ENCODE peak calls at places on chromosomes 16 and 17, in seven cellular contexts. X is sigmoid colon; T is nephron progenitor cell; S is CD4-positive, alpha-beta T cell; Y is type B pancreatic cell; B is HFF-Myc; H is WTC11. W is an unnamed sample.

GRCh38 chr16:79261461-79261860 is 339.1 kb downstream of the MAF start:
- DNase-seq in X (no peak), B (no peak), H (peak; percentile 73), Y (no peak), T (peak; percentile 61), S (no peak), W (peak; percentile 68)

GRCh38 chr16:9049241-9049640 is 42.2 kb upstream of the HAPSTR1 start:
- DNase-seq in S (no peak), B (no peak), Y (no peak), H (no peak), T (no peak), X (no peak), W (no peak)

GRCh38 chr17:57424777-57425188 is 168.5 kb downstream of the MSI2 start:
- DNase-seq in B (peak; percentile 58), T (peak; percentile 26), S (no peak), Y (no peak), X (no peak), H (no peak), W (peak; percentile 40)

GRCh38 chr16:65414284-65414984 is 292.6 kb upstream of the CDH11 start:
- DNase-seq in H (no peak), B (peak; percentile 88), T (no peak), S (no peak), X (no peak), Y (no peak), W (no peak)

GRCh38 chr16:57150682-57151330 is 35.0 kb downstream of the PSME3IP1 start:
- DNase-seq in T (no peak), Y (no peak), S (no peak), X (peak; percentile 47), B (no peak), H (no peak), W (no peak)

GRCh38 chr17:48047113-48047740 is 932 bp upstream of the NFE2L1 start:
- DNase-seq in Y (no peak), T (no peak), B (no peak), H (no peak), S (no peak), X (peak; percentile 41), W (no peak)

GRCh38 chr16:86490859-86491642 is 19.3 kb upstream of the FOXF1 start:
- DNase-seq in X (peak; percentile 81), S (no peak), T (no peak), H (no peak), B (peak; percentile 81), Y (no peak), W (no peak)

GRCh38 chr17:43403846-43404245 is 5.1 kb downstream of the ARL4D start:
- DNase-seq in H (no peak), S (no peak), Y (no peak), T (no peak), X (no peak), B (no peak), W (no peak)

GRCh38 chr17:15180121-15180561 is 85.0 kb downstream of the PMP22 start:
- DNase-seq in T (no peak), H (peak; percentile 21), Y (no peak), B (no peak), S (no peak), X (no peak), W (no peak)

GRCh38 chr17:1153795-1154546 is 25.8 kb downstream of the ABR start:
- DNase-seq in B (no peak), Y (no peak), H (peak; percentile 75), X (peak; percentile 83), T (peak; percentile 41), S (no peak), W (no peak)

GRCh38 chr17:57601328-57601727 is 143.8 kb downstream of the CCDC182 start:
- DNase-seq in T (no peak), B (no peak), S (no peak), H (no peak), Y (no peak), X (no peak), W (no peak)

GRCh38 chr17:50634123-50634914 is at the start of gene ABCC3:
- DNase-seq in S (no peak), B (no peak), Y (no peak), T (peak; percentile 62), X (no peak), H (peak; percentile 37), W (no peak)

GRCh38 chr17:39653662-39654331 is 11.4 kb upstream of the TCAP start:
- DNase-seq in H (peak; percentile 93), X (no peak), T (peak; percentile 73), S (peak; percentile 77), B (no peak), Y (no peak), W (peak; percentile 83)

GRCh38 chr17:81241648-81242420 is 2.7 kb downstream of the NDUFAF8 start:
- DNase-seq in T (peak; percentile 84), H (peak; percentile 87), S (peak; percentile 53), X (no peak), B (no peak), Y (no peak), W (peak; percentile 83)

GRCh38 chr17:33642002-33642401 is 348.9 kb upstream of the ASIC2 start:
- DNase-seq in H (no peak), Y (no peak), T (no peak), X (no peak), S (no peak), B (no peak), W (no peak)
- TF ChIP-seq CTCF in H (no peak), Y (no peak), T (no peak), X (no peak), S (no peak), B (no peak), W (peak; percentile 12)

DNA sequence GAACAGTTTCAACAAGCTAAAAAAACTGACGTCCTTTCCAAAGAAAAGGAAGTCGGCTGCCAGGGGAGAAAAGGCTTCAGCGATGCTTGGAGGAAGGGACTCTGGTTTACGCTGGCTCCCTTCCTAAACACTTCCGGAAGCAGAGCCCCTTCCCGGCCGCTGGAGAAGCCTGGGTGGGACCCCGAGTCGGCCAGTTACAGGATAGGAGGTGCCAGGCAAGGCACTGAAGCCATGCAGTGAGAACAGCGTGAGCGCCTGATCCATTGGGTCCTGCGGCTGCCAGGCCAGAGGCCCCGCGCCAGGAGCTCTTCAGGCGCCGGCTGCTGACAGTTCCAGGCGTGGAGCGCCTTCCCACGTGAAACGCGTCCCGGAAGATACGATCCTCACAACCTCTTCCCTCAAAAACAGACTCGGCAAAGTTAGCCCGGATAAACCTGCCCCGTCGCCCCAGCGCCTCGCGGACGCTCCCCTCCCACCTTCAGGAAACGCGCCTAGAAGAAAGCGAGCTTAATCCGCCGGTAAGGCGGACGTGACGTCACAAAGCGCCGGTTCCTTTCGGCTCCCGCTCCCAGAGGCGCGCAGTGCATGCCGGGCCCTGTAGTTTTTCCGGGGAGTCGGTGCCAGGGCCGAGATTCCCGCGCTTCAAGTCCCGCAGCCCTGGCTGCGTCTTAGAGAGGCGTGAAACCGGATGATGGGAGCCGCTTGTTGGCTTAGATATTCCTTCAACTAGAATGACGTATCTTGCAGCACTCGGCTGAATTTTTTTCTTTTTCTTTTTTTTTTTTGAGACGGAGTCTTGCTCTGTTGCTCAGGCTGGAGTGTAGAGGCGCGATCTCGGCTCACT is at the start of gene ADAT1:
- DNase-seq in B (peak; percentile 90), Y (peak; percentile 97), X (peak; percentile 99), S (peak; percentile 94), H (peak; percentile 98), T (peak; percentile 97), W (peak; percentile 97)
- TF ChIP-seq CTCF in B (no peak), Y (no peak), X (no peak), S (no peak), H (no peak), T (no peak), W (no peak)

GRCh38 chr17:4501295-4501949 is 2.7 kb downstream of the SPNS2 start:
- DNase-seq in B (no peak), X (no peak), S (no peak), Y (no peak), T (no peak), H (no peak), W (peak; percentile 58)

GRCh38 chr17:4499431-4500187 is 928 bp downstream of the SPNS2 start:
- DNase-seq in T (peak; percentile 56), X (no peak), B (no peak), H (peak; percentile 44), Y (no peak), S (no peak), W (peak; percentile 44)

GRCh38 chr17:4500188-4500565 is 1.5 kb downstream of the SPNS2 start:
- DNase-seq in S (no peak), X (no peak), Y (no peak), T (no peak), H (no peak), B (no peak), W (no peak)

GRCh38 chr17:4497101-4497824 is 1.4 kb upstream of the SPNS2 start:
- DNase-seq in T (no peak), Y (no peak), H (no peak), B (no peak), X (no peak), S (no peak), W (no peak)

DNA sequence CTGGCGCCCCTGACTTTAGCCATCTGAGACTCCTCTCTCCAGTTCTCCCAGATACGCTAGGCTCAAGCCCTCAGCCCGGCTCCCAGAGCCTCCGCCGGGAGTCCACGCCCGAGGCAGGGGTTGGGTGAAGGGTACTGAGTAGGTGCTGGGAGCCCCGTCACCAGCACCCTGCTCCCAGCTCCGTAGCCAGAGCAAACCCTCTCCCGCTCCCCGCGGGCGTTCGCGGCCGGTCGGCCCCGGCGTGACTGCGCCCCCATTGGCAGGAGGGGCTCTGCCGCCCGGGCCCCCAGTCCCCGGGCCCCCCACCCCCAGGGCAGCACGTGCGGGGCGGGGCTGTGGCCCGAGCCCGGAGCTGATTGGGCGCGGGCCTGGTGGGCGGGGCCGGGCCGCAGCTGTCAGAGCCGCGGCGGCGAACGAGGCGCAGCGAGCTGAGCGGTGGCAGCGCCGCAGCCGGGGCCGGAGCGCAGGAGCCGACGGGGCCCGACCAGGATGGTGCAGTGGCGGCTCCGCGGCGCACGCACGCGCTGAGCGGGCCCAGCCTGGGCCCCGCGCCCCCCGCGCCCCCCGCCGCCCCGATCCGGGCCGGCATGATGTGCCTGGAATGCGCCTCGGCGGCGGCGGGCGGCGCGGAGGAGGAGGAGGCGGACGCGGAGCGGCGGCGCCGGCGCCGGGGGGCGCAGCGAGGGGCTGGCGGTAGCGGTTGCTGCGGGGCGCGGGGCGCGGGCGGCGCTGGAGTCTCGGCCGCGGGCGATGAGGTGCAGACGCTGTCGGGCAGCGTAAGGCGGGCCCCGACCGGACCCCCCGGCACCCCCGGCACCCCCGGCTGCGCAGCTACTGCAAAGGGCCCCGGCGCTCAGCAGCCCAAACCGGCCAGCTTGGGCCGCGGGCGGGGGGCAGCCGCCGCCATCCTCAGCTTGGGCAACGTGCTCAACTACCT is at the start of gene SPNS2:
- DNase-seq in T (peak; percentile 80), H (peak; percentile 77), B (no peak), X (no peak), Y (no peak), S (peak; percentile 24), W (peak; percentile 73)
- TF ChIP-seq CTCF in T (no peak), H (no peak), B (no peak), X (no peak), Y (no peak), S (no peak), W (no peak)

DNA sequence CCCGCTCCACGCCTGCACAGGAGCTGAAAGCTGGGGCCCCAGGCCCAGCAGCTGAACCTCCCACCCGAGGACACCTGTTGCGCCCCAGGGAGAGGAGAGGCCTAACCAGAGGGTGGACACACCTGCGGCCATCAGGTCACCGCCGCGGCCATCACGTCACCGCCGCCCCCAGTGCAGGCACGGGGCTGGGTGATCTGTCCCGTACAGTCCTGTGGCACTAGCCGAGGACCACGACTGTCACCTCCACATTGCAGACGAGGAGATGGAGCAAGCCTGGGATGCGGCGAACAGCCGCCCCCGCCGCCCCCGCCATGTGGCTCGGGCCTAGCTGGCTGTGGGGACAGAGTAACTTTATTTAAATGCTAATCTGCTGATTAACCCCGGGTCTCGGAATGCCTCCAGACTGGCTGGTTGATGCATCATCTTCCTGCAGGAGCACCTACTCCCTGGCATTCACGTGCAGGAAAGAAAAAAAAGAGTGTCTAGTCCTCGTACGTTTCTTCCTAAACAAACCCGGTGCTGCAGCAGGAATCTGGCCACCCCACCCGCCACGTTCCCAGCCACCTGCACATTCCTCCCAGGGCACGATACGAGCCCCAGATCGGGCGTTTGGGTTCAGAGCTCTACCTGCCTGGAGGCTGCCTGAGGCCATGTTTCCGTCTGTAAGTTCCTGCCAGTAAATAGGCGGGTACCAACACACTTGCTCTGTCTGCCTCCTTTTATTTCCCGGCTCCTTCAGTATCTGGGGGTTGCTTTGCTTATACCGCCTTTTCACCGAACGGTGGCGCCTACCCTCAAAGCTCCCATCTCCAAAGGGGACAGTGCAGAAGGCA is 29.9 kb downstream of the PIEZO1 start:
- DNase-seq in H (peak; percentile 72), T (peak; percentile 56), Y (no peak), S (no peak), X (no peak), B (no peak), W (peak; percentile 44)
- TF ChIP-seq CTCF in H (no peak), T (peak; percentile 42), Y (peak; percentile 70), S (no peak), X (peak; percentile 14), B (peak; percentile 26), W (peak; percentile 11)